ENCODE peak calls at places on chromosomes 7 and 10, in eight cellular contexts. J is fibroblast of the aortic adventitia, R is transverse colon, D is endothelial cell, G is Calu3, U is kidney epithelial cell, L is endodermal cell, B is stomach. Q is an unnamed sample.

GRCh38 chr7:22728416-22729029 is 1.5 kb downstream of the IL6 start:
- DNase-seq in J (peak; percentile 87), G (peak; percentile 51), D (peak; percentile 15), R (no peak), U (peak; percentile 35), B (no peak), L (peak; percentile 50), Q (no peak)

GRCh38 chr10:103845983-103846382 is 9.4 kb downstream of the SH3PXD2A start:
- DNase-seq in G (no peak), L (no peak), R (peak; percentile 57), D (peak; percentile 41), B (no peak), U (no peak), J (no peak), Q (no peak)

GRCh38 chr10:102274062-102274461 is 28.7 kb downstream of the GBF1 start:
- DNase-seq in D (no peak), G (no peak), L (no peak), B (no peak), U (no peak), J (no peak), R (no peak), Q (no peak)

GRCh38 chr10:62050941-62051433 is 149.5 kb downstream of the ARID5B start:
- DNase-seq in J (peak; percentile 92), D (no peak), G (peak; percentile 61), B (peak; percentile 49), L (no peak), R (peak; percentile 50), U (peak; percentile 86), Q (peak; percentile 42)

GRCh38 chr10:22638863-22639262 is 75.5 kb downstream of the PIP4K2A start:
- DNase-seq in L (no peak), R (no peak), J (no peak), U (no peak), B (no peak), D (no peak), G (no peak), Q (no peak)

GRCh38 chr7:152120210-152120609 is 94.7 kb downstream of the GALNT11 start:
- DNase-seq in L (no peak), G (no peak), U (no peak), B (no peak), D (no peak), R (no peak), J (no peak), Q (no peak)

GRCh38 chr7:101940830-101941229 is 123.4 kb downstream of the CUX1 start:
- DNase-seq in D (peak; percentile 24), R (peak; percentile 63), B (peak; percentile 72), J (no peak), G (no peak), U (no peak), L (peak; percentile 89), Q (no peak)

GRCh38 chr7:54841772-54842707 is 83.0 kb upstream of the SEC61G start:
- DNase-seq in U (no peak), G (peak; percentile 66), R (peak; percentile 17), D (peak; percentile 55), B (no peak), J (peak; percentile 80), L (peak; percentile 78), Q (no peak)

GRCh38 chr7:155753446-155753965 is 58.8 kb downstream of the SHH start:
- DNase-seq in R (no peak), J (no peak), B (no peak), G (no peak), U (no peak), D (no peak), L (no peak), Q (no peak)

GRCh38 chr7:152706465-152706864 is 30.5 kb upstream of the XRCC2 start:
- DNase-seq in R (no peak), B (no peak), J (no peak), L (no peak), D (no peak), U (no peak), G (no peak), Q (no peak)

GRCh38 chr10:89088901-89089300 is 98.3 kb downstream of the FAS start:
- DNase-seq in R (no peak), L (no peak), B (no peak), G (no peak), D (no peak), J (no peak), U (no peak), Q (no peak)

GRCh38 chr10:58715056-58715455 is 202.4 kb downstream of the BICC1 start:
- DNase-seq in R (no peak), B (no peak), L (no peak), D (no peak), J (peak; percentile 89), G (no peak), U (no peak), Q (no peak)

GRCh38 chr10:58714436-58714835 is 201.8 kb downstream of the BICC1 start:
- DNase-seq in G (no peak), D (no peak), R (no peak), J (no peak), L (no peak), B (no peak), U (no peak), Q (no peak)

GRCh38 chr10:58718596-58718995 is 205.9 kb downstream of the BICC1 start:
- DNase-seq in R (no peak), U (no peak), B (no peak), L (no peak), G (no peak), J (no peak), D (no peak), Q (no peak)

GRCh38 chr10:58712136-58712535 is 199.5 kb downstream of the BICC1 start:
- DNase-seq in L (no peak), J (no peak), G (no peak), B (no peak), U (no peak), D (no peak), R (no peak), Q (no peak)

GRCh38 chr10:58712982-58713381 is 200.3 kb downstream of the BICC1 start:
- DNase-seq in D (no peak), B (no peak), G (no peak), J (peak; percentile 53), U (no peak), R (no peak), L (no peak), Q (no peak)
- TF ChIP-seq CTCF in D (peak; percentile 34), B (no peak), G (peak; percentile 28), J (peak; percentile 37), U (peak; percentile 14), R (no peak), L (peak; percentile 62), Q (no peak)

DNA sequence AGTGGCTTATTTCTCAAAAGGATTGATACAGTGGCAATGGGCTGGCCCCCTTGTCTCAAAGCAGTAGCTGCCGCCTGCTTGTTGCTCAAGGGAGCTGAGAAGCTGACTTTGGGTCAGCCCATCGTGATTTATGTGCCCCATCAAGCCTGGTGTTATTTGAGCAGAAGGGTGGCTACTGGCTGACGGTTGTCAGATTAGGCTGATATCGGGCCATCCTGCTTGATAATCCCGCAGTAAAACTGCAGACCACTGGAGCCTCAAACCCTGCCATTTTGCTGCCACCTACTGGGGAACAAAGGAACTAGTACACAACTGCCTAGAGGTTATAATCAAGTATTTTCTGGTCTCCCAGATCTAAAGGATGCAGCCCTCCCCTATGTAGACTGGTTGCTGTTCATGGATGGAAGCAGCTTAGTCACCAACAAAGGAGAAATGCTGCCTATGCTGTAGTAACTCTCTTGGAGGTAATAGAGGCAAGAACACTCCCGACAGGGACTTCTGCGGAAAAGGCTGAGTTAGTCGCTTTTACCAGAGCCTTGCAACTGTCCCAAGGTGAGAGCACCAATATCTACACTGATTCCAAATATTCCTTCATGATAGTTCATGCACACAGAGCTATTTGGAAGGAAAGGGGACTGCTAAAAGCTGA is 65.9 kb upstream of the ZNF92 start:
- DNase-seq in G (peak; percentile 53), D (peak; percentile 73), U (peak; percentile 28), J (peak; percentile 74), B (no peak), R (peak; percentile 8), L (peak; percentile 89), Q (peak; percentile 53)
- TF ChIP-seq CTCF in G (peak; percentile 49), D (peak; percentile 82), U (peak; percentile 75), J (peak; percentile 83), B (peak; percentile 62), R (peak; percentile 63), L (peak; percentile 94), Q (peak; percentile 75)

GRCh38 chr7:157543276-157543675 is 206.5 kb downstream of the DNAJB6 start:
- DNase-seq in J (no peak), G (no peak), B (no peak), L (no peak), D (no peak), U (no peak), R (no peak), Q (no peak)

GRCh38 chr7:157542669-157543021 is 205.8 kb downstream of the DNAJB6 start:
- DNase-seq in G (no peak), B (no peak), R (no peak), D (no peak), J (no peak), U (no peak), L (no peak), Q (no peak)

GRCh38 chr7:157544980-157545680 is 208.3 kb downstream of the DNAJB6 start:
- DNase-seq in J (no peak), R (no peak), D (no peak), B (no peak), G (no peak), L (no peak), U (no peak), Q (no peak)

GRCh38 chr7:157544226-157544625 is 207.4 kb downstream of the DNAJB6 start:
- DNase-seq in G (no peak), B (no peak), U (no peak), L (no peak), D (no peak), J (no peak), R (no peak), Q (no peak)

DNA sequence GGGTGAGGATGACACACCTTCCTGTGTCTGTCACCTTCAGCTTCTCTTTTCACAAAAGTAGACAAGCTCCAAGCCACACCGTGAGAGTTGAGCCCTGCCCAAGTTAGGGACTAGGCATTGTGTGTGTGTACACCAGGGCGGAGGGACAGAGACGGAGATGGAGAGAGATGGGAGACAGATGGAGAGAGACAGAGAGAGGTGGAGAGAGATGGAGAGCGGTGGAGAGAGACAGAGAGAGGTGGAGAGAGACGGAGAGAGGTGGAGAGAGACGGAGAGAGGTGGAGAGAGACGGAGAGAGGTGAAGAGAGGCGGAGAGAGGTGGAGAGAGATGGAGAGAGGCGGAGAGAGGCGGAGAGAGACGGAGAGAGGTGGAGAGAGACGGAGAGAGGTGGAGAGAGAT is 207.0 kb downstream of the DNAJB6 start:
- DNase-seq in U (no peak), L (no peak), G (no peak), B (no peak), D (no peak), J (no peak), R (no peak), Q (no peak)
- TF ChIP-seq CTCF in U (no peak), L (no peak), G (no peak), B (no peak), D (no peak), J (no peak), R (no peak), Q (no peak)

DNA sequence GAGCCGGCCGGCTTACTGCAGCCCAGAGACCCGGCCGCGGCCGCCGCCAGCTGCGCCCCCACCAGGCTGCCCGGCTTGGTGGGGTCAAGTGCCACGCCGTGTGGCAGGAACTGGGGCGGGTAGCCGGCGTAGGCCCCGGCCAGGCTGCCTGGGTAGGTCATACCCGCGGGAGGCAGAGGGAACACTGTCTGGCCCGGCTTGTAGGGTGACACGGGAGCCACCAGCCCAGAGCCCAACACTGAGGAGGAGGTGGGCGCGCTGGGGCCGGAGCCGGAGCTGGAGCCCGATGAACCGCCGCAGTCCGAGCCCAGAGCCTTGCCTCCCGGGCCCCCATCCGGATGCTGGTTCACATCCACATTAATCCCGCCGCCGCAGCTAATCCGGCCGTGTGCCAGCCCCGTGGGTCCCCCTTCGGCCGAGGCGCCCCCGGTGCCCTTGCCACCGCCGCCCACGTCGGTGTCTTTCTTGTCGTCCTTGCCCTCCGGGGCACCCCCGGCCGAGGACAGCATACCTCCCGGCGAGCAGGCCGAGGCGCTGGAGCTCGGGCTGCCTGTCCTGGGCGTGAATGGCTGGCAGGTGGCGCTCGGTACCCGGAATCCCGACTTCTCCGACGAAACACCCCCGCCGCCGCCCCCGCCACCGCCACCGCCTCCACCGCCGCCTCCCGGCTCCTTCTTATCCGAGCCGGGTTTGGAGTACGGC is 2.0 kb downstream of the ZNF503 start:
- DNase-seq in D (peak; percentile 79), J (peak; percentile 78), G (peak; percentile 92), U (no peak), R (peak; percentile 87), L (peak; percentile 91), B (peak; percentile 84), Q (peak; percentile 84)
- TF ChIP-seq CTCF in D (peak; percentile 60), J (peak; percentile 58), G (peak; percentile 73), U (peak; percentile 35), R (peak; percentile 44), L (peak; percentile 80), B (peak; percentile 60), Q (no peak)

Q was measured in lung.